ENCODE peak calls at places on chromosomes 1 and 21, in four cellular contexts. U is AG09319, O is uterus, Z is OCI-LY7. B is an unnamed sample.
A peak's percentile ranks its signal among the peaks of the same experiment; 100 is the strongest.

GRCh38 chr1:36866168-36866814 is 168.0 kb downstream of the GRIK3 start:
- DNase-seq in U (no peak), O (no peak), Z (no peak), B (no peak)

GRCh38 chr1:117734403-117734802 is 128.6 kb downstream of the TENT5C start:
- DNase-seq in U (no peak), O (no peak), Z (no peak), B (no peak)

GRCh38 chr1:154861607-154862094 is 8.4 kb downstream of the KCNN3 start:
- DNase-seq in U (no peak), O (peak; percentile 71), Z (peak; percentile 24), B (no peak)

GRCh38 chr1:46041974-46042373 is 90.5 kb downstream of the PIK3R3 start:
- DNase-seq in U (peak; percentile 36), O (no peak), Z (no peak), B (no peak)

GRCh38 chr1:18557621-18558465 is 72.8 kb upstream of the PAX7 start:
- DNase-seq in U (no peak), O (no peak), Z (no peak), B (no peak)

GRCh38 chr21:27366846-27367245 is 400.0 kb upstream of the ADAMTS5 start:
- DNase-seq in U (no peak), O (no peak), Z (no peak), B (no peak)

GRCh38 chr1:29991025-29991424 is 732.4 kb downstream of the MATN1 start:
- DNase-seq in U (no peak), O (no peak), Z (no peak), B (no peak)

GRCh38 chr1:209249785-209250441 is 333.6 kb upstream of the CAMK1G start:
- DNase-seq in U (no peak), O (no peak), Z (no peak), B (no peak)

GRCh38 chr1:61253059-61253735 is 170.8 kb downstream of the NFIA start:
- DNase-seq in U (peak; percentile 19), O (peak; percentile 74), Z (no peak), B (no peak)

GRCh38 chr1:231748744-231749143 is 122.2 kb downstream of the DISC1 start:
- DNase-seq in U (no peak), O (no peak), Z (no peak), B (no peak)

GRCh38 chr1:41329662-41330587 is 31.3 kb upstream of the FOXO6 start:
- DNase-seq in U (no peak), O (no peak), Z (no peak), B (no peak)

GRCh38 chr1:156477526-156478249 is 22.9 kb downstream of the MEF2D start:
- DNase-seq in U (no peak), O (no peak), Z (no peak), B (no peak)

GRCh38 chr1:205493241-205494085 is 11.0 kb upstream of the CDK18 start:
- DNase-seq in U (peak; percentile 2), O (peak; percentile 66), Z (no peak), B (no peak)

GRCh38 chr1:10888289-10888688 is 91.8 kb upstream of the CASZ1 start:
- DNase-seq in U (no peak), O (no peak), Z (no peak), B (no peak)

GRCh38 chr1:209560529-209560928 is 23.0 kb upstream of the CAMK1G start:
- DNase-seq in U (no peak), O (no peak), Z (no peak), B (no peak)

GRCh38 chr21:45612096-45613019 is 31.2 kb upstream of the PCBP3 start:
- DNase-seq in U (no peak), O (peak; percentile 19), Z (no peak), B (no peak)

GRCh38 chr1:38341694-38342093 is 295.1 kb upstream of the POU3F1 start:
- DNase-seq in U (no peak), O (no peak), Z (no peak), B (no peak)

GRCh38 chr1:148166558-148167492 is 14.7 kb upstream of the NBPF11 start:
- DNase-seq in U (no peak), O (no peak), Z (peak; percentile 33), B (peak; percentile 22)

GRCh38 chr1:65378547-65378946 is 41.9 kb upstream of the LEPR start:
- DNase-seq in U (no peak), O (no peak), Z (no peak), B (no peak)

GRCh38 chr1:7862211-7863060 is 9.6 kb upstream of the UTS2 start:
- DNase-seq in U (no peak), O (no peak), Z (no peak), B (no peak)

GRCh38 chr1:24754229-24754628 is 9.0 kb downstream of the CLIC4 start:
- DNase-seq in U (no peak), O (no peak), Z (no peak), B (no peak)

DNA sequence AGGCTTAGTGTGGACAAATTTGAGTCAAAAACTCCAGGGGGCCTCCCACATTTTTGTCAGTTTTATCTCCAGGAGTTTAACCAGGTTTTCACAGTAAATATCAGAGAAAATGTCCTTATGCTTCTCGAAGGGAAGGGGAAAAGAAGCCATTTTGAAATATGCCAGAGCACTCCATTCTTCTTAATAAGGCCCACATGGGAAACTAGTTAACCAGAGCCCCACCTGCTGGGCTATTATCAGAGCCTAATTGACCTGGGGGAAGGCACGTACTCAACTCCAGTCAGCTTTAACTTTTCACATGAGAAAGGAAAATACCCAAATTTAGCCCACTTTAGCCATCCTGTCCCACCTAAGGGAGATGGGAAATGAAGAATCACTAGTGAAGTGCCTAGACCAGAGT is 296.3 kb downstream of the PTBP2 start:
- DNase-seq in U (no peak), O (no peak), Z (peak; percentile 2), B (no peak)
- TF ChIP-seq CTCF in U (no peak), O (no peak), Z (no peak), B (no peak)

DNA sequence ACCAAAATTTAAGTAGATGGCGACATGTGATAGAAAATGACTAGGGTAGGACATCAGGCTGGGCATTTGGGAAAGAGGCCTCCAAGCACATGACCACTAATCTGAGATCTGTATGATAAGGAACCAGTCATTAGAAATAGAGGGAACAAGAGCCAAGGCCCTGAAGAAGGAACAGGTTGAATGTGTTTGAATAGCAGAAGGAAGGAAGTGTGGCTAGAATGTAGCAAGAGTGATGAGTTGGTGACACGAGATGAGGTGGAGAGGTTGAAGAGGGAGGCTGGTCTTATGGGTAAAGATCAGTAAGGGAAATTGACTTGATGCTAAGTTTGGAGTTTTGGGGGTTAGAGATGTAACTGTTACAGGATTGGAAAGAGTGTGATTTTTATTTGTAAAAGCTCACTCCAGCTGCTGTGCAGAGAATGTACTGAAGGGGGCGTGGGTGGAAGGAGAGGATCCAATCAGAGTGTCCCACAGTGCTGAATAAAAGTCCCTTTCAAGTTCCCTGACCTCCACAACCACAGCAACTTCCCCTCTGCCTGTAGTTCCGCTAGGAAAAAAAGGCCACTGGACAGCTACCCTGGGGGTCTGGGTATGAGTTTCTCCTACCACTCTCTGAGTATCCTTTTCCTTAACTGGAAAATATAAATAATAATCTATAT is 295.0 kb downstream of the OMA1 start:
- DNase-seq in U (no peak), O (no peak), Z (peak; percentile 1), B (peak; percentile 48)
- TF ChIP-seq CTCF in U (peak; percentile 13), O (no peak), Z (peak; percentile 50), B (no peak)

GRCh38 chr1:233242827-233243483 is 52.6 kb downstream of the PCNX2 start:
- DNase-seq in U (no peak), O (no peak), Z (no peak), B (no peak)
- TF ChIP-seq CTCF in U (no peak), O (no peak), Z (no peak), B (no peak)

DNA sequence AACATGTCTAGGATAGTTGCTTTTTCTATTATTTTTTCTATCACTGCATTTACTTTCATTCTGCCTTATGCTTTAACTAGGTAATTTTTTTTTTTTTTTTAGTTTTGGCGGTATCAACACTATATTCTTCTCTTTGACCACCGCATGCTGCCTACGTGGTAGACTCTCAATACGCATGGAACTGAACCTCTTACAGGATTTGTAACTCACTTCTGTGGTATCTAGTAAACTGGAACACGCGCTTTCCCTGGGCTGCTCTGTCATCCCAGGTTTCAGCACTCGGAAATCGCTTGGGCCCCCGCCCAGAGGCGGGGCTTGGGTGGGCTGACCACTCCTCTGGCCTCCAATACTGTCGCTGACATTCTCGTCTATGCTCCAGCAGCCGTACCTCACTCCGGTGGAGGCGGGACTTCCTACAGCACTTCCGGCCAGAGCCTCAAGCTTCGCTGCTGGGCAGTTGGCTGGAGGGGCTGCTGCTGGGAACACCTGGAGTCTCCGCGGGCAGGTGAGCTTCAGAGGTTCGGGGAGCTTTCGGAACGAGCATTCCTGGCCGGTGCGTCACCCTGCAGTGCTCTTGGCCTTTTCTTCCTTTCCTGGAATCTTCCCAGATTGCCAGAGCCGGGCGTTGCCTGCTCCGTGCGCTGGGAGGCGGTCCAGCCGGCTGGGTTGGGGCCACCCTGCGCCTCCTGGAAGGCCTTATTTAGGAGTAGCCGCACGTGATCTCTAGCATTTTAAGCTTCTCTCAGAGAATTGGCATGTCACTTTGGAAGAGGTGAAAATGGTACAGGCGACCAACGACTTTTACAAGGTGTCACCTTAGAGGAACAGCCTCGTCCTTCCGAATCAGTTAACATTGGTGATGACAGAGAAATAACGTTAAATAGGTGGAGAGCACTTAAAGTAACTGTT is at the start of gene TBCE:
- DNase-seq in U (peak; percentile 85), O (peak; percentile 98), Z (peak; percentile 95), B (peak; percentile 94)
- TF ChIP-seq CTCF in U (peak; percentile 26), O (peak; percentile 9), Z (no peak), B (no peak)

GRCh38 chr1:104929280-104929679 is 1179.6 kb downstream of the AMY1C start:
- DNase-seq in U (no peak), O (no peak), Z (no peak), B (no peak)

GRCh38 chr1:104932949-104933679 is 1183.4 kb downstream of the AMY1C start:
- DNase-seq in U (no peak), O (no peak), Z (peak; percentile 64), B (no peak)

GRCh38 chr1:104932030-104932915 is 1182.6 kb downstream of the AMY1C start:
- DNase-seq in U (no peak), O (no peak), Z (peak; percentile 88), B (peak; percentile 5)

DNA sequence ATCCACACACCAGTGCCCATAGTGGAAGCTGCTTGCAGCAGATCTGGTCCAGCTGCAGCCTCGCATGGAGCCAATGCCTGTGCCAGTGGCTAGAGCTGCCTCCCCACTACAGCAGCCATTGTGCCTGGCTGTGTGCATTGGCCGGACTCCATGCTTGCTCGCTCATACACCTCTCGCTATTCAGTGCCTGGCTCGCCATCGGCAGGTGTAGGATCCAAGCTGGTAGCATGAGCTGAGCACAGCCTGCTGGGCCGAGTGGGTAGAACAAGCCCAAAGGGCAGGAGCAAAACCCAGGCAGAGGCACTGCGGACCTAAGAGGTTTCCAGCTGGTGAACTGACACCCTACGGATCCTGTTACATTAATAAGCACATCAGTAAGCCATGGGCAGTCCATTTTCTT is 1184.1 kb downstream of the AMY1C start:
- DNase-seq in U (no peak), O (no peak), Z (no peak), B (no peak)
- TF ChIP-seq CTCF in U (no peak), O (no peak), Z (peak; percentile 27), B (no peak)

GRCh38 chr1:164704954-164705353 is 146.0 kb downstream of the PBX1 start:
- DNase-seq in U (no peak), O (no peak), Z (no peak), B (no peak)
- TF ChIP-seq CTCF in U (no peak), O (no peak), Z (peak; percentile 34), B (no peak)

GRCh38 chr1:70438529-70438928 is 27.5 kb downstream of the CTH start:
- DNase-seq in U (no peak), O (no peak), Z (no peak), B (no peak)

GRCh38 chr1:70441392-70442035 is 30.4 kb downstream of the CTH start:
- DNase-seq in U (no peak), O (no peak), Z (no peak), B (no peak)

GRCh38 chr1:70440642-70441391 is 29.7 kb downstream of the CTH start:
- DNase-seq in U (no peak), O (no peak), Z (no peak), B (no peak)

GRCh38 chr1:70434253-70434859 is 23.3 kb downstream of the CTH start:
- DNase-seq in U (no peak), O (no peak), Z (no peak), B (no peak)

GRCh38 chr1:70436617-70437236 is 25.7 kb downstream of the CTH start:
- DNase-seq in U (peak; percentile 5), O (peak; percentile 35), Z (no peak), B (no peak)
- TF ChIP-seq CTCF in U (peak; percentile 67), O (peak; percentile 61), Z (peak; percentile 55), B (no peak)